ENCODE peak calls at places on chromosomes 4 and X, in nine cellular contexts. One of them, this sample, is unnamed.

GRCh38 chrX:136047001-136047642 is 61.9 kb downstream of the SLC9A6 start:
- DNase-seq in COR-L47: no peak
- DNase-seq in Caki2: peak
- DNase-seq in HT1080: no peak
- DNase-seq in GM23248: peak
- DNase-seq in stimulated activated CD4-positive, alpha-beta T cell treated with anti-CD3 and anti-CD28 coated beads, Interleukin-15, amount 100 ng/mL, for 1 hour: no peak
- DNase-seq in AML-193: no peak
- DNase-seq in GM04504: no peak
- DNase-seq in adrenal gland: no peak
- DNase-seq in this sample: no peak

GRCh38 chr4:64581422-64581821 is 172.2 kb upstream of the TECRL start:
- DNase-seq in COR-L47: no peak
- DNase-seq in Caki2: no peak
- DNase-seq in HT1080: peak
- DNase-seq in GM23248: peak
- DNase-seq in stimulated activated CD4-positive, alpha-beta T cell treated with anti-CD3 and anti-CD28 coated beads, Interleukin-15, amount 100 ng/mL, for 1 hour: no peak
- DNase-seq in AML-193: no peak
- DNase-seq in GM04504: no peak
- DNase-seq in adrenal gland: no peak
- DNase-seq in this sample: no peak

GRCh38 chr4:83905952-83906351 is 370.0 kb downstream of the GPAT3 start:
- DNase-seq in COR-L47: peak
- DNase-seq in Caki2: no peak
- DNase-seq in HT1080: peak
- DNase-seq in GM23248: no peak
- DNase-seq in stimulated activated CD4-positive, alpha-beta T cell treated with anti-CD3 and anti-CD28 coated beads, Interleukin-15, amount 100 ng/mL, for 1 hour: no peak
- DNase-seq in AML-193: no peak
- DNase-seq in GM04504: no peak
- DNase-seq in adrenal gland: no peak
- DNase-seq in this sample: peak

GRCh38 chr4:88275516-88275915 is 8.8 kb downstream of the PPM1K start:
- DNase-seq in COR-L47: no peak
- DNase-seq in Caki2: no peak
- DNase-seq in HT1080: no peak
- DNase-seq in GM23248: no peak
- DNase-seq in stimulated activated CD4-positive, alpha-beta T cell treated with anti-CD3 and anti-CD28 coated beads, Interleukin-15, amount 100 ng/mL, for 1 hour: no peak
- DNase-seq in AML-193: peak
- DNase-seq in GM04504: no peak
- DNase-seq in adrenal gland: no peak
- DNase-seq in this sample: no peak

GRCh38 chr4:152825336-152825735 is 45.6 kb downstream of the ARFIP1 start:
- DNase-seq in COR-L47: no peak
- DNase-seq in Caki2: no peak
- DNase-seq in HT1080: no peak
- DNase-seq in GM23248: no peak
- DNase-seq in stimulated activated CD4-positive, alpha-beta T cell treated with anti-CD3 and anti-CD28 coated beads, Interleukin-15, amount 100 ng/mL, for 1 hour: no peak
- DNase-seq in AML-193: no peak
- DNase-seq in GM04504: no peak
- DNase-seq in adrenal gland: no peak
- DNase-seq in this sample: no peak

GRCh38 chr4:7649741-7650531 is 215.2 kb upstream of the PSAPL1 start:
- DNase-seq in COR-L47: no peak
- DNase-seq in Caki2: peak
- DNase-seq in HT1080: peak
- DNase-seq in GM23248: peak
- DNase-seq in stimulated activated CD4-positive, alpha-beta T cell treated with anti-CD3 and anti-CD28 coated beads, Interleukin-15, amount 100 ng/mL, for 1 hour: no peak
- DNase-seq in AML-193: peak
- DNase-seq in GM04504: peak
- DNase-seq in adrenal gland: no peak
- DNase-seq in this sample: no peak

GRCh38 chr4:174672276-174672675 is 150.0 kb upstream of the HPGD start:
- DNase-seq in COR-L47: no peak
- DNase-seq in Caki2: no peak
- DNase-seq in HT1080: no peak
- DNase-seq in GM23248: no peak
- DNase-seq in stimulated activated CD4-positive, alpha-beta T cell treated with anti-CD3 and anti-CD28 coated beads, Interleukin-15, amount 100 ng/mL, for 1 hour: no peak
- DNase-seq in AML-193: no peak
- DNase-seq in GM04504: no peak
- DNase-seq in adrenal gland: no peak
- DNase-seq in this sample: no peak

GRCh38 chrX:24647257-24648058 is at the start of gene PCYT1B:
- DNase-seq in COR-L47: peak
- DNase-seq in Caki2: no peak
- DNase-seq in HT1080: no peak
- DNase-seq in GM23248: peak
- DNase-seq in stimulated activated CD4-positive, alpha-beta T cell treated with anti-CD3 and anti-CD28 coated beads, Interleukin-15, amount 100 ng/mL, for 1 hour: peak
- DNase-seq in AML-193: peak
- DNase-seq in GM04504: peak
- DNase-seq in adrenal gland: peak
- DNase-seq in this sample: peak

GRCh38 chr4:114087596-114088230 is 108.3 kb upstream of the ARSJ start:
- DNase-seq in COR-L47: no peak
- DNase-seq in Caki2: peak
- DNase-seq in HT1080: peak
- DNase-seq in GM23248: peak
- DNase-seq in stimulated activated CD4-positive, alpha-beta T cell treated with anti-CD3 and anti-CD28 coated beads, Interleukin-15, amount 100 ng/mL, for 1 hour: no peak
- DNase-seq in AML-193: no peak
- DNase-seq in GM04504: peak
- DNase-seq in adrenal gland: no peak
- DNase-seq in this sample: no peak

GRCh38 chrX:114787016-114787415 is 203.1 kb downstream of the HTR2C start:
- DNase-seq in COR-L47: no peak
- DNase-seq in Caki2: no peak
- DNase-seq in HT1080: no peak
- DNase-seq in GM23248: no peak
- DNase-seq in stimulated activated CD4-positive, alpha-beta T cell treated with anti-CD3 and anti-CD28 coated beads, Interleukin-15, amount 100 ng/mL, for 1 hour: no peak
- DNase-seq in AML-193: no peak
- DNase-seq in GM04504: no peak
- DNase-seq in adrenal gland: no peak
- DNase-seq in this sample: no peak

GRCh38 chr4:58551676-58552075 is 1441.5 kb upstream of the IGFBP7 start:
- DNase-seq in COR-L47: no peak
- DNase-seq in Caki2: no peak
- DNase-seq in HT1080: no peak
- DNase-seq in GM23248: no peak
- DNase-seq in stimulated activated CD4-positive, alpha-beta T cell treated with anti-CD3 and anti-CD28 coated beads, Interleukin-15, amount 100 ng/mL, for 1 hour: no peak
- DNase-seq in AML-193: no peak
- DNase-seq in GM04504: no peak
- DNase-seq in adrenal gland: no peak
- DNase-seq in this sample: no peak

GRCh38 chr4:173252024-173252935 is 81.9 kb downstream of the HMGB2 start:
- DNase-seq in COR-L47: peak
- DNase-seq in Caki2: peak
- DNase-seq in HT1080: peak
- DNase-seq in GM23248: peak
- DNase-seq in stimulated activated CD4-positive, alpha-beta T cell treated with anti-CD3 and anti-CD28 coated beads, Interleukin-15, amount 100 ng/mL, for 1 hour: no peak
- DNase-seq in AML-193: no peak
- DNase-seq in GM04504: peak
- DNase-seq in adrenal gland: no peak
- DNase-seq in this sample: peak

GRCh38 chrX:110310896-110311295 is 7.0 kb downstream of the AMMECR1 start:
- DNase-seq in COR-L47: no peak
- DNase-seq in Caki2: no peak
- DNase-seq in HT1080: no peak
- DNase-seq in GM23248: no peak
- DNase-seq in stimulated activated CD4-positive, alpha-beta T cell treated with anti-CD3 and anti-CD28 coated beads, Interleukin-15, amount 100 ng/mL, for 1 hour: no peak
- DNase-seq in AML-193: no peak
- DNase-seq in GM04504: no peak
- DNase-seq in adrenal gland: no peak
- DNase-seq in this sample: no peak

GRCh38 chr4:38857354-38858096 is 908 bp upstream of the TLR6 start:
- DNase-seq in COR-L47: no peak
- DNase-seq in Caki2: peak
- DNase-seq in HT1080: peak
- DNase-seq in GM23248: peak
- DNase-seq in stimulated activated CD4-positive, alpha-beta T cell treated with anti-CD3 and anti-CD28 coated beads, Interleukin-15, amount 100 ng/mL, for 1 hour: no peak
- DNase-seq in AML-193: peak
- DNase-seq in GM04504: peak
- DNase-seq in adrenal gland: no peak
- DNase-seq in this sample: no peak

GRCh38 chr4:124641715-124642380 is 70.7 kb downstream of the ANKRD50 start:
- DNase-seq in COR-L47: no peak
- DNase-seq in Caki2: peak
- DNase-seq in HT1080: peak
- DNase-seq in GM23248: peak
- DNase-seq in stimulated activated CD4-positive, alpha-beta T cell treated with anti-CD3 and anti-CD28 coated beads, Interleukin-15, amount 100 ng/mL, for 1 hour: no peak
- DNase-seq in AML-193: peak
- DNase-seq in GM04504: peak
- DNase-seq in adrenal gland: no peak
- DNase-seq in this sample: no peak

GRCh38 chr4:54277691-54278090 is 48.6 kb downstream of the PDGFRA start:
- DNase-seq in COR-L47: no peak
- DNase-seq in Caki2: no peak
- DNase-seq in HT1080: peak
- DNase-seq in GM23248: peak
- DNase-seq in stimulated activated CD4-positive, alpha-beta T cell treated with anti-CD3 and anti-CD28 coated beads, Interleukin-15, amount 100 ng/mL, for 1 hour: no peak
- DNase-seq in AML-193: no peak
- DNase-seq in GM04504: peak
- DNase-seq in adrenal gland: peak
- DNase-seq in this sample: no peak

GRCh38 chrX:123504630-123505270 is 228.1 kb downstream of the THOC2 start:
- DNase-seq in COR-L47: no peak
- DNase-seq in Caki2: no peak
- DNase-seq in HT1080: no peak
- DNase-seq in GM23248: peak
- DNase-seq in stimulated activated CD4-positive, alpha-beta T cell treated with anti-CD3 and anti-CD28 coated beads, Interleukin-15, amount 100 ng/mL, for 1 hour: no peak
- DNase-seq in AML-193: no peak
- DNase-seq in GM04504: no peak
- DNase-seq in adrenal gland: no peak
- DNase-seq in this sample: no peak

GRCh38 chr4:52657317-52657629 is 1.8 kb downstream of the USP46 start:
- DNase-seq in COR-L47: no peak
- DNase-seq in Caki2: no peak
- DNase-seq in HT1080: no peak
- DNase-seq in GM23248: no peak
- DNase-seq in stimulated activated CD4-positive, alpha-beta T cell treated with anti-CD3 and anti-CD28 coated beads, Interleukin-15, amount 100 ng/mL, for 1 hour: no peak
- DNase-seq in AML-193: no peak
- DNase-seq in GM04504: no peak
- DNase-seq in adrenal gland: no peak
- DNase-seq in this sample: no peak

GRCh38 chrX:16819634-16820033 is 33.4 kb downstream of the TXLNG start:
- DNase-seq in COR-L47: no peak
- DNase-seq in Caki2: no peak
- DNase-seq in HT1080: no peak
- DNase-seq in GM23248: no peak
- DNase-seq in stimulated activated CD4-positive, alpha-beta T cell treated with anti-CD3 and anti-CD28 coated beads, Interleukin-15, amount 100 ng/mL, for 1 hour: no peak
- DNase-seq in AML-193: no peak
- DNase-seq in GM04504: no peak
- DNase-seq in adrenal gland: no peak
- DNase-seq in this sample: no peak

GRCh38 chrX:31271615-31272471 is 200.0 kb upstream of the FTHL17 start:
- DNase-seq in COR-L47: no peak
- DNase-seq in Caki2: no peak
- DNase-seq in HT1080: no peak
- DNase-seq in GM23248: peak
- DNase-seq in stimulated activated CD4-positive, alpha-beta T cell treated with anti-CD3 and anti-CD28 coated beads, Interleukin-15, amount 100 ng/mL, for 1 hour: no peak
- DNase-seq in AML-193: no peak
- DNase-seq in GM04504: no peak
- DNase-seq in adrenal gland: no peak
- DNase-seq in this sample: no peak

GRCh38 chr4:40401646-40402045 is 66.5 kb downstream of the CHRNA9 start:
- DNase-seq in COR-L47: no peak
- DNase-seq in Caki2: no peak
- DNase-seq in HT1080: no peak
- DNase-seq in GM23248: no peak
- DNase-seq in stimulated activated CD4-positive, alpha-beta T cell treated with anti-CD3 and anti-CD28 coated beads, Interleukin-15, amount 100 ng/mL, for 1 hour: no peak
- DNase-seq in AML-193: no peak
- DNase-seq in GM04504: no peak
- DNase-seq in adrenal gland: no peak
- DNase-seq in this sample: no peak

GRCh38 chrX:108439961-108440696 is 491 bp downstream of the COL4A5 start:
- DNase-seq in COR-L47: no peak
- DNase-seq in Caki2: peak
- DNase-seq in HT1080: no peak
- DNase-seq in GM23248: peak
- DNase-seq in stimulated activated CD4-positive, alpha-beta T cell treated with anti-CD3 and anti-CD28 coated beads, Interleukin-15, amount 100 ng/mL, for 1 hour: no peak
- DNase-seq in AML-193: no peak
- DNase-seq in GM04504: peak
- DNase-seq in adrenal gland: peak
- DNase-seq in this sample: peak

GRCh38 chr4:52032005-52032404 is 6.1 kb downstream of the SGCB start:
- DNase-seq in COR-L47: no peak
- DNase-seq in Caki2: no peak
- DNase-seq in HT1080: no peak
- DNase-seq in GM23248: no peak
- DNase-seq in stimulated activated CD4-positive, alpha-beta T cell treated with anti-CD3 and anti-CD28 coated beads, Interleukin-15, amount 100 ng/mL, for 1 hour: no peak
- DNase-seq in AML-193: no peak
- DNase-seq in GM04504: no peak
- DNase-seq in adrenal gland: no peak
- DNase-seq in this sample: no peak

GRCh38 chrX:23756165-23756564 is 13.1 kb upstream of the ACOT9 start:
- DNase-seq in COR-L47: peak
- DNase-seq in Caki2: peak
- DNase-seq in HT1080: peak
- DNase-seq in GM23248: peak
- DNase-seq in stimulated activated CD4-positive, alpha-beta T cell treated with anti-CD3 and anti-CD28 coated beads, Interleukin-15, amount 100 ng/mL, for 1 hour: no peak
- DNase-seq in AML-193: peak
- DNase-seq in GM04504: no peak
- DNase-seq in adrenal gland: peak
- DNase-seq in this sample: peak